ENCODE peak calls at places on chromosomes 3 and 15, in four cellular contexts. C is body of pancreas, S is IMR-90, Y is adrenal gland. K is an unnamed sample.
A peak's percentile ranks its signal among the peaks of the same experiment; 100 is the strongest.

GRCh38 chr15:53962646-53963561 is 15.3 kb upstream of the UNC13C start:
- DNase-seq in C (peak; percentile 55), S (no peak), Y (peak; percentile 19), K (peak; percentile 24)

GRCh38 chr15:86347245-86347644 is 267.6 kb downstream of the AGBL1 start:
- DNase-seq in C (no peak), S (no peak), Y (no peak), K (no peak)

GRCh38 chr3:143121240-143122088 is 1.9 kb downstream of the CHST2 start:
- DNase-seq in C (peak; percentile 22), S (peak; percentile 55), Y (peak; percentile 29), K (peak; percentile 48)

GRCh38 chr3:3862534-3862933 is 63.3 kb downstream of the LRRN1 start:
- DNase-seq in C (no peak), S (no peak), Y (no peak), K (no peak)

GRCh38 chr15:97881568-97881967 is 78.9 kb upstream of the ARRDC4 start:
- DNase-seq in C (no peak), S (no peak), Y (no peak), K (no peak)

GRCh38 chr15:78092111-78093041 is at the start of gene SH2D7:
- DNase-seq in C (no peak), S (no peak), Y (no peak), K (no peak)

GRCh38 chr3:50347187-50347813 is 1.8 kb upstream of the ZMYND10 start:
- DNase-seq in C (peak; percentile 83), S (peak; percentile 71), Y (peak; percentile 82), K (peak; percentile 73)

GRCh38 chr3:4407941-4408340 is 59.1 kb downstream of the SUMF1 start:
- DNase-seq in C (no peak), S (no peak), Y (no peak), K (no peak)

GRCh38 chr15:40952901-40953712 is at the start of gene CHAC1:
- DNase-seq in C (peak; percentile 98), S (peak; percentile 96), Y (peak; percentile 98), K (peak; percentile 97)

GRCh38 chr15:67865331-67865730 is 25.5 kb upstream of the RNU6-1 start:
- DNase-seq in C (no peak), S (peak; percentile 37), Y (no peak), K (no peak)

GRCh38 chr3:7881946-7882345 is 619.7 kb upstream of the LMCD1 start:
- DNase-seq in C (no peak), S (no peak), Y (no peak), K (no peak)

GRCh38 chr3:111998661-111999641 is at the start of gene TAGLN3:
- DNase-seq in C (peak; percentile 56), S (no peak), Y (peak; percentile 33), K (no peak)

GRCh38 chr15:89356634-89357298 is 22.1 kb upstream of the POLG start:
- DNase-seq in C (peak; percentile 63), S (no peak), Y (peak; percentile 42), K (no peak)

GRCh38 chr15:81608309-81608829 is 234.4 kb upstream of the TMC3 start:
- DNase-seq in C (no peak), S (no peak), Y (no peak), K (no peak)

GRCh38 chr3:24315991-24316390 is 178.7 kb downstream of the THRB start:
- DNase-seq in C (no peak), S (no peak), Y (no peak), K (no peak)

GRCh38 chr15:79401301-79401700 is 30.8 kb upstream of the MINAR1 start:
- DNase-seq in C (no peak), S (no peak), Y (no peak), K (no peak)

GRCh38 chr15:73915085-73915484 is 11.2 kb upstream of the LOXL1 start:
- DNase-seq in C (no peak), S (peak; percentile 43), Y (no peak), K (no peak)

GRCh38 chr3:168034152-168034928 is 61.4 kb downstream of the GOLIM4 start:
- DNase-seq in C (no peak), S (peak; percentile 73), Y (peak; percentile 62), K (no peak)

DNA sequence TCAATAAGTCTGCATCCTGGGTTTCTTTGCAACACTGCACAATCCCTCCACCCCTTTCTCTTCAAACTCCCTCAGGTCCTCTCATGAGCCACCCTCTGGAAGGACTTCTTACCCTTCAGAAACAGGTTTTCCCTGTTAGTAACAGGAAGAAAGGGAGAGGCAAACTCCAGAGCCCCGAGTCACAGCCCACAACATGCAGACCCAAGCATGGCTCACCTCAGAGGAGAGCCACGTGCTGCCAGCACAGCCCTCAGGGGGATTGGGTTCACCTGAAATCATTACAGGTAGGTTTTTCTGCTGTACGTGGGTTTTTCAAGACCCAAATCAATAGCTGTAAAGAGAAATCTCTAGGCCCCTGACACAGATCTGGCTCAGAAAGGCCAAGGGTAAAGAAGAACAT is 359.7 kb upstream of the ATP10A start:
- DNase-seq in C (no peak), S (no peak), Y (no peak), K (no peak)
- H3K9me3 ChIP-seq in C (no peaks in the 10 kb centered on the region), S (peaks cover 15% of the 10 kb centered on the region), Y (no peaks in the 10 kb centered on the region), K (no peaks in the 10 kb centered on the region)

GRCh38 chr3:13411186-13411860 is 8.8 kb downstream of the NUP210 start:
- DNase-seq in C (no peak), S (no peak), Y (no peak), K (no peak)
- H3K27ac ChIP-seq in C (no peak overlapping the region), S (no peak overlapping the region), Y (no peak overlapping the region), K (no peak overlapping the region)

GRCh38 chr15:25060472-25060803 is 105.7 kb downstream of the SNRPN start:
- DNase-seq in C (no peak), S (no peak), Y (no peak), K (no peak)

GRCh38 chr15:25062551-25063430 is 108.0 kb downstream of the SNRPN start:
- DNase-seq in C (no peak), S (no peak), Y (no peak), K (no peak)

GRCh38 chr15:25059698-25060471 is 105.1 kb downstream of the SNRPN start:
- DNase-seq in C (no peak), S (no peak), Y (no peak), K (no peak)

GRCh38 chr15:25060996-25061620 is 106.3 kb downstream of the SNRPN start:
- DNase-seq in C (no peak), S (no peak), Y (no peak), K (no peak)

GRCh38 chr15:25061808-25062550 is 107.2 kb downstream of the SNRPN start:
- DNase-seq in C (no peak), S (no peak), Y (no peak), K (no peak)
- H3K9me3 ChIP-seq in C (peaks cover 100% of the 10 kb centered on the region), S (peaks cover 100% of the 10 kb centered on the region), Y (no peaks in the 10 kb centered on the region), K (peaks cover 23% of the 10 kb centered on the region)

GRCh38 chr3:172127929-172128580 is 88.7 kb downstream of the FNDC3B start:
- DNase-seq in C (no peak), S (no peak), Y (no peak), K (no peak)

GRCh38 chr3:172131746-172132145 is 92.4 kb downstream of the FNDC3B start:
- DNase-seq in C (no peak), S (no peak), Y (no peak), K (no peak)

GRCh38 chr3:172129534-172129867 is 90.1 kb downstream of the FNDC3B start:
- DNase-seq in C (no peak), S (no peak), Y (no peak), K (no peak)

GRCh38 chr3:172128852-172129251 is 89.5 kb downstream of the FNDC3B start:
- DNase-seq in C (no peak), S (no peak), Y (no peak), K (no peak)

GRCh38 chr3:172129868-172130751 is 90.7 kb downstream of the FNDC3B start:
- DNase-seq in C (peak; percentile 86), S (peak; percentile 99), Y (peak; percentile 98), K (peak; percentile 82)
- H3K27ac ChIP-seq in C (peak overlapping the region; percentile 57), S (peak overlapping the region; percentile 45), Y (peak overlapping the region; percentile 92), K (peak overlapping the region; percentile 40)

DNA sequence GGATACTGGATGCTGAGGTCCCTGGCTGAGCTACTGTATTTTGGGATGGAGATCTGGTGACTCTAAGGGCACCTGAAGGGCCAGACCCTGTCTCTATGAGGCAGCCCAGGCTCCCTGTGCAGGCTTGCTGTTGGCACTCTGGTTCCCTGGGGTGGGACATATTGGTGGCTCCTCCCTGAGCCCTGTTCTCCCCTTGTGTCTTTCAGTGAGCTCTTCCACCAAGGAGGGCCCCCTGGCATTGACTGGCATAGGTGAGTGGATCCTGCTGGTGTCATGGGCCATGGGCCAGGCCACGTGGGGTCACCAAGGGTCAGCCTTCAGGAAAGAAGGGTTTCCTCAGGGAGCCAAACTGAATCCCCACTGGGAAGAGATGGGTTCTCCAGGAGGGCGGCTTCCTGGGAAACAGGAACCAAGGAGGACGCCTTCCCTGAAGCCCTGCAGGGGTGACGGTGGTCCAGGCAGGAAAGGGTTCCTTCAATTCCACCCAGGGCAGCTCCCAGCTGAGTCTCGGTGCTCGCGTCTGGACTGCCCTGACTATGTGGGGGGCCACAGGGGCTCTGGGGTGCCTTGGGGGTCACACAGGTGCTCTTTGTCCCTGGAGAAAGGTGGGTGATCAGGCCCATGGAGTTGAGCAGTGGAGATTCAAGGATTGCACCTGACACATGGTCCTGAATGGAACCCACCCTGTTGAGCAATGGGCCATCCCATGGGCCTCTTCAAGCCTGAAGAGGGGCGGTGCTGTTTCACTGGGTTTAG is 220.4 kb downstream of the SNRPN start:
- DNase-seq in C (no peak), S (no peak), Y (no peak), K (no peak)
- H3K9me3 ChIP-seq in C (peaks cover 35% of the 10 kb centered on the region), S (peaks cover 70% of the 10 kb centered on the region), Y (no peaks in the 10 kb centered on the region), K (peaks cover 6% of the 10 kb centered on the region)

DNA sequence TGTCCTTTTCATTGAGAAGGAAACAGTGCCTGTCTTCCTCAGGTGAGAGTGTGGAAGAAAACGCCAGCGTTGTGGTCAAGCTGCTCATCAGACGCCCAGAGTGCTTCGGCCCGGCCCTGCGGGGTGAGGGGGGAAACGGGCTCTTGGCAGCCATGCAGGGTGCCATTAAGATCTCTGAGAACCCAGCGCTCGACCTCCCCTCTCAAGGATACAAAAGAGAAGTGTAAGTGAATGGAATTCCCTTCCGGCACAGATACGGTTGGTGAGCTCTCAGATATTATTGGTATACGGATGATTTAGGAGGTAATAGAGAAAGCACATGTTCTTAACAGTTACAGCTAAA is 245.7 kb upstream of the CHRM5 start:
- DNase-seq in C (no peak), S (no peak), Y (no peak), K (no peak)
- H3K27ac ChIP-seq in C (no peak overlapping the region), S (no peak overlapping the region), Y (no peak overlapping the region), K (no peak overlapping the region)

DNA sequence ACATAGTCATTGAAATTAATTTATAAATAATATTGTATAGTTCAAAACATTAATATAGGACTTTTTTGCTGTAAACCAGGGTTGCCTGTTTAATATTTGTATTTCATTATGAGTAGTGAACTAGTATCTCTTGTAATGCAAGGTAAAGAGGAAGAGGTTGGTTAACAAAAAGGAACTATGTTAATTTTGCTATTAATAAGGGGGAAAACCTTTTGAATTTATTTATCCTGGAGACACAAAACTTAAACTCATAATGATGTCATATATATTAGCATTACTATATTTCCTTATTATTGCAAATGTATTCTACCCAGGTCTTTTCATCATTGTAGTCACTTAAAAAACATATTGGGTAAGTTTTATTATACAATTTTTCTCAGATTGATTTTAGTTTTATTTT is 94.5 kb downstream of the CHL1 start:
- DNase-seq in C (no peak), S (no peak), Y (no peak), K (no peak)
- H3K9me3 ChIP-seq in C (no peaks in the 10 kb centered on the region), S (no peaks in the 10 kb centered on the region), Y (no peaks in the 10 kb centered on the region), K (no peaks in the 10 kb centered on the region)

K was measured in colonic mucosa.